ENCODE peak calls at places on chromosomes 4 and X, in seven cellular contexts. One of them, this sample, is unnamed.
A peak's percentile ranks its signal among the peaks of the same experiment; 100 is the strongest.

GRCh38 chr4:76690091-76690905 is 207.6 kb downstream of the SOWAHB start:
- DNase-seq in thyroid gland: no peak
- DNase-seq in activated effector memory CD4-positive, alpha-beta T cell treated with anti-CD3 and anti-CD28 coated beads, Interleukin-2, amount 50 U/mL, for 16 hours: no peak
- DNase-seq in stimulated activated CD4-positive, alpha-beta T cell treated with anti-CD3 and anti-CD28 coated beads, Interleukin-12 subunit alpha, Interleukin-12 subunit beta, amount 100 ng/mL, for 4 hours: no peak
- DNase-seq in NAMALWA: no peak
- DNase-seq in T-cell: no peak
- DNase-seq in NCI-H748 treated with DMSO at 0.1 percent for 48 hours: no peak
- DNase-seq in this sample: no peak

GRCh38 chr4:141860974-141861373 is 224.6 kb downstream of the IL15 start:
- DNase-seq in thyroid gland: no peak
- DNase-seq in NAMALWA: no peak
- DNase-seq in activated effector memory CD4-positive, alpha-beta T cell treated with anti-CD3 and anti-CD28 coated beads, Interleukin-2, amount 50 U/mL, for 16 hours: no peak
- DNase-seq in T-cell: no peak
- DNase-seq in stimulated activated CD4-positive, alpha-beta T cell treated with anti-CD3 and anti-CD28 coated beads, Interleukin-12 subunit alpha, Interleukin-12 subunit beta, amount 100 ng/mL, for 4 hours: no peak
- DNase-seq in NCI-H748 treated with DMSO at 0.1 percent for 48 hours: no peak
- DNase-seq in this sample: no peak

GRCh38 chr4:29276150-29276549 is 1444.0 kb upstream of the PCDH7 start:
- DNase-seq in stimulated activated CD4-positive, alpha-beta T cell treated with anti-CD3 and anti-CD28 coated beads, Interleukin-12 subunit alpha, Interleukin-12 subunit beta, amount 100 ng/mL, for 4 hours: no peak
- DNase-seq in NCI-H748 treated with DMSO at 0.1 percent for 48 hours: no peak
- DNase-seq in T-cell: no peak
- DNase-seq in thyroid gland: no peak
- DNase-seq in activated effector memory CD4-positive, alpha-beta T cell treated with anti-CD3 and anti-CD28 coated beads, Interleukin-2, amount 50 U/mL, for 16 hours: no peak
- DNase-seq in NAMALWA: no peak
- DNase-seq in this sample: no peak

GRCh38 chrX:11665144-11666040 is at the start of gene ARHGAP6:
- DNase-seq in activated effector memory CD4-positive, alpha-beta T cell treated with anti-CD3 and anti-CD28 coated beads, Interleukin-2, amount 50 U/mL, for 16 hours: no peak
- DNase-seq in NCI-H748 treated with DMSO at 0.1 percent for 48 hours: peak; percentile 21
- DNase-seq in T-cell: no peak
- DNase-seq in thyroid gland: peak; percentile 19
- DNase-seq in NAMALWA: no peak
- DNase-seq in stimulated activated CD4-positive, alpha-beta T cell treated with anti-CD3 and anti-CD28 coated beads, Interleukin-12 subunit alpha, Interleukin-12 subunit beta, amount 100 ng/mL, for 4 hours: no peak
- DNase-seq in this sample: no peak

GRCh38 chr4:123673971-123674370 is 277.4 kb downstream of the SPRY1 start:
- DNase-seq in activated effector memory CD4-positive, alpha-beta T cell treated with anti-CD3 and anti-CD28 coated beads, Interleukin-2, amount 50 U/mL, for 16 hours: no peak
- DNase-seq in thyroid gland: no peak
- DNase-seq in NCI-H748 treated with DMSO at 0.1 percent for 48 hours: no peak
- DNase-seq in T-cell: no peak
- DNase-seq in stimulated activated CD4-positive, alpha-beta T cell treated with anti-CD3 and anti-CD28 coated beads, Interleukin-12 subunit alpha, Interleukin-12 subunit beta, amount 100 ng/mL, for 4 hours: no peak
- DNase-seq in NAMALWA: no peak
- DNase-seq in this sample: no peak

GRCh38 chrX:20197641-20198210 is 56.1 kb upstream of the EIF1AX start:
- DNase-seq in activated effector memory CD4-positive, alpha-beta T cell treated with anti-CD3 and anti-CD28 coated beads, Interleukin-2, amount 50 U/mL, for 16 hours: no peak
- DNase-seq in T-cell: no peak
- DNase-seq in thyroid gland: no peak
- DNase-seq in NCI-H748 treated with DMSO at 0.1 percent for 48 hours: no peak
- DNase-seq in NAMALWA: no peak
- DNase-seq in stimulated activated CD4-positive, alpha-beta T cell treated with anti-CD3 and anti-CD28 coated beads, Interleukin-12 subunit alpha, Interleukin-12 subunit beta, amount 100 ng/mL, for 4 hours: no peak
- DNase-seq in this sample: no peak

GRCh38 chr4:118340109-118340508 is 12.7 kb downstream of the PRSS12 start:
- DNase-seq in stimulated activated CD4-positive, alpha-beta T cell treated with anti-CD3 and anti-CD28 coated beads, Interleukin-12 subunit alpha, Interleukin-12 subunit beta, amount 100 ng/mL, for 4 hours: no peak
- DNase-seq in NAMALWA: no peak
- DNase-seq in NCI-H748 treated with DMSO at 0.1 percent for 48 hours: no peak
- DNase-seq in T-cell: no peak
- DNase-seq in activated effector memory CD4-positive, alpha-beta T cell treated with anti-CD3 and anti-CD28 coated beads, Interleukin-2, amount 50 U/mL, for 16 hours: no peak
- DNase-seq in thyroid gland: no peak
- DNase-seq in this sample: no peak

GRCh38 chr4:1342003-1342402 is 5.0 kb upstream of the UVSSA start:
- DNase-seq in thyroid gland: no peak
- DNase-seq in activated effector memory CD4-positive, alpha-beta T cell treated with anti-CD3 and anti-CD28 coated beads, Interleukin-2, amount 50 U/mL, for 16 hours: no peak
- DNase-seq in stimulated activated CD4-positive, alpha-beta T cell treated with anti-CD3 and anti-CD28 coated beads, Interleukin-12 subunit alpha, Interleukin-12 subunit beta, amount 100 ng/mL, for 4 hours: no peak
- DNase-seq in T-cell: no peak
- DNase-seq in NAMALWA: no peak
- DNase-seq in NCI-H748 treated with DMSO at 0.1 percent for 48 hours: no peak
- DNase-seq in this sample: no peak

GRCh38 chrX:145848451-145848850 is 30.8 kb downstream of the SLITRK2 start:
- DNase-seq in activated effector memory CD4-positive, alpha-beta T cell treated with anti-CD3 and anti-CD28 coated beads, Interleukin-2, amount 50 U/mL, for 16 hours: no peak
- DNase-seq in NCI-H748 treated with DMSO at 0.1 percent for 48 hours: no peak
- DNase-seq in stimulated activated CD4-positive, alpha-beta T cell treated with anti-CD3 and anti-CD28 coated beads, Interleukin-12 subunit alpha, Interleukin-12 subunit beta, amount 100 ng/mL, for 4 hours: no peak
- DNase-seq in NAMALWA: no peak
- DNase-seq in T-cell: no peak
- DNase-seq in thyroid gland: peak; percentile 57
- DNase-seq in this sample: no peak

GRCh38 chrX:45240334-45240733 is 39.7 kb upstream of the DIPK2B start:
- DNase-seq in NAMALWA: peak; percentile 1
- DNase-seq in stimulated activated CD4-positive, alpha-beta T cell treated with anti-CD3 and anti-CD28 coated beads, Interleukin-12 subunit alpha, Interleukin-12 subunit beta, amount 100 ng/mL, for 4 hours: no peak
- DNase-seq in NCI-H748 treated with DMSO at 0.1 percent for 48 hours: no peak
- DNase-seq in T-cell: no peak
- DNase-seq in activated effector memory CD4-positive, alpha-beta T cell treated with anti-CD3 and anti-CD28 coated beads, Interleukin-2, amount 50 U/mL, for 16 hours: no peak
- DNase-seq in thyroid gland: no peak
- DNase-seq in this sample: peak; percentile 19

This sample was measured in KBM-7.